ENCODE peak calls at places on chromosomes 3 and 15, in seven cellular contexts. H is iPS-NIHi11; Y is LHCN-M2; T is left ventricle myocardium superior; V is NCI-H748 treated with DMSO at 0.1 percent for 48 hours; C is mesenchymal stem cell; S is stimulated activated CD8-positive, alpha-beta memory T cell treated with anti-CD3 and anti-CD28 coated beads, Interleukin-7, amount 100 ng/mL, for 24 hours. J is an unnamed sample.

GRCh38 chr3:154040283-154040682 is 80.9 kb upstream of the ARHGEF26 start:
- DNase-seq in H (no peak), Y (no peak), T (no peak), V (no peak), C (peak), S (no peak), J (no peak)

GRCh38 chr15:47746516-47746915 is 29.2 kb downstream of the SEMA6D start:
- DNase-seq in H (no peak), Y (no peak), T (no peak), V (no peak), C (no peak), S (no peak), J (no peak)

GRCh38 chr15:27119695-27120266 is 148.8 kb downstream of the GABRG3 start:
- DNase-seq in H (no peak), Y (no peak), T (no peak), V (no peak), C (no peak), S (no peak), J (no peak)

GRCh38 chr3:50516048-50516871 is 12.8 kb upstream of the CACNA2D2 start:
- DNase-seq in H (peak), Y (peak), T (peak), V (no peak), C (peak), S (no peak), J (no peak)

GRCh38 chr3:69748503-69748902 is 9.2 kb downstream of the MITF start:
- DNase-seq in H (no peak), Y (peak), T (no peak), V (no peak), C (peak), S (no peak), J (no peak)

GRCh38 chr3:106403746-106404145 is 534.9 kb upstream of the CBLB start:
- DNase-seq in H (no peak), Y (no peak), T (no peak), V (no peak), C (no peak), S (no peak), J (no peak)

GRCh38 chr15:68310178-68310810 is 32.7 kb downstream of the FEM1B start:
- DNase-seq in H (no peak), Y (no peak), T (peak), V (no peak), C (no peak), S (no peak), J (no peak)

GRCh38 chr3:25863011-25863415 is 73.1 kb downstream of the OXSM start:
- DNase-seq in H (no peak), Y (no peak), T (no peak), V (no peak), C (no peak), S (no peak), J (no peak)

GRCh38 chr3:129226374-129226773 is 23.0 kb upstream of the COPG1 start:
- DNase-seq in H (peak), Y (peak), T (peak), V (no peak), C (peak), S (no peak), J (peak)

GRCh38 chr3:46416134-46417119 is 9.4 kb downstream of the CCRL2 start:
- DNase-seq in H (no peak), Y (no peak), T (no peak), V (peak), C (no peak), S (no peak), J (no peak)

GRCh38 chr15:92891533-92892200 is 8.5 kb upstream of the CHD2 start:
- DNase-seq in H (no peak), Y (no peak), T (no peak), V (no peak), C (no peak), S (no peak), J (no peak)

GRCh38 chr3:48784426-48785120 is 63.1 kb downstream of the PRKAR2A start:
- DNase-seq in H (no peak), Y (peak), T (no peak), V (no peak), C (peak), S (no peak), J (no peak)

GRCh38 chr15:69782809-69783208 is 314.9 kb downstream of the TLE3 start:
- DNase-seq in H (no peak), Y (no peak), T (no peak), V (peak), C (no peak), S (no peak), J (no peak)

J was measured in stimulated activated naive CD4-positive, alpha-beta T cell treated with Interleukin-2 at 50 U/mL for 16 hours.